ENCODE peak calls at places on chromosomes 1 and 21, in five cellular contexts. D, S, Q, C and O are unnamed samples.

GRCh38 chr1:164950453-164951052 is 391.6 kb downstream of the PBX1 start:
- DNase-seq in D (no peak), S (no peak), Q (peak; percentile 60), C (no peak), O (no peak)

GRCh38 chr1:157233131-157233530 is 94.9 kb upstream of the ETV3 start:
- DNase-seq in D (no peak), S (no peak), Q (no peak), C (no peak), O (no peak)

GRCh38 chr1:155975375-155976061 is 2.8 kb downstream of the ARHGEF2 start:
- DNase-seq in D (no peak), S (no peak), Q (no peak), C (no peak), O (no peak)

GRCh38 chr1:154349121-154349520 is 23.8 kb downstream of the ATP8B2 start:
- DNase-seq in D (no peak), S (no peak), Q (no peak), C (no peak), O (no peak)

GRCh38 chr1:160814856-160815255 is 18.9 kb downstream of the LY9 start:
- DNase-seq in D (no peak), S (no peak), Q (no peak), C (no peak), O (no peak)

GRCh38 chr1:202861420-202862121 is 27.4 kb downstream of the RABIF start:
- DNase-seq in D (peak; percentile 87), S (peak; percentile 89), Q (peak; percentile 98), C (peak; percentile 86), O (peak; percentile 86)

GRCh38 chr1:170545476-170545875 is 13.5 kb downstream of the GORAB start:
- DNase-seq in D (peak; percentile 69), S (peak; percentile 93), Q (no peak), C (peak; percentile 79), O (peak; percentile 79)

GRCh38 chr1:159957824-159958268 is 3.8 kb upstream of the SLAMF9 start:
- DNase-seq in D (no peak), S (no peak), Q (no peak), C (no peak), O (no peak)

GRCh38 chr1:17648457-17649145 is 106.5 kb upstream of the ACTL8 start:
- DNase-seq in D (no peak), S (no peak), Q (no peak), C (peak; percentile 44), O (no peak)

GRCh38 chr21:25571726-25572121 is 35.6 kb downstream of the MRPL39 start:
- DNase-seq in D (no peak), S (no peak), Q (no peak), C (no peak), O (no peak)

GRCh38 chr1:167251482-167251881 is 30.8 kb downstream of the POU2F1 start:
- DNase-seq in D (no peak), S (no peak), Q (no peak), C (no peak), O (no peak)

GRCh38 chr21:28256420-28256831 is 736.3 kb downstream of the LTN1 start:
- DNase-seq in D (no peak), S (peak; percentile 65), Q (peak; percentile 69), C (no peak), O (peak; percentile 51)

GRCh38 chr1:2482588-2482987 is 6.5 kb downstream of the PLCH2 start:
- DNase-seq in D (no peak), S (no peak), Q (peak; percentile 55), C (no peak), O (no peak)

GRCh38 chr1:18108313-18109057 is 887 bp downstream of the IGSF21 start:
- DNase-seq in D (no peak), S (no peak), Q (no peak), C (no peak), O (no peak)

GRCh38 chr1:197268012-197268411 is at the start of gene CRB1:
- DNase-seq in D (no peak), S (no peak), Q (peak; percentile 14), C (no peak), O (peak; percentile 7)

GRCh38 chr1:168732736-168733135 is 3.7 kb upstream of the DPT start:
- DNase-seq in D (no peak), S (no peak), Q (no peak), C (no peak), O (no peak)

GRCh38 chr1:165661691-165662090 is 30.7 kb downstream of the MGST3 start:
- DNase-seq in D (no peak), S (no peak), Q (no peak), C (no peak), O (no peak)

GRCh38 chr1:110083453-110084225 is 13.2 kb upstream of the ALX3 start:
- DNase-seq in D (no peak), S (no peak), Q (no peak), C (no peak), O (no peak)

GRCh38 chr1:6989506-6990159 is 204.4 kb downstream of the CAMTA1 start:
- DNase-seq in D (no peak), S (no peak), Q (no peak), C (no peak), O (no peak)

GRCh38 chr1:154696460-154696859 is 88.5 kb upstream of the ADAR start:
- DNase-seq in D (no peak), S (no peak), Q (no peak), C (no peak), O (no peak)

GRCh38 chr1:29849038-29849750 is 612.9 kb downstream of the PTPRU start:
- DNase-seq in D (peak; percentile 44), S (peak; percentile 24), Q (peak; percentile 36), C (peak; percentile 10), O (peak; percentile 40)

GRCh38 chr1:7117599-7118281 is 332.5 kb downstream of the CAMTA1 start:
- DNase-seq in D (peak; percentile 55), S (peak; percentile 70), Q (peak; percentile 74), C (peak; percentile 96), O (peak; percentile 92)

GRCh38 chr1:24850353-24850905 is 79.6 kb downstream of the RUNX3 start:
- DNase-seq in D (peak; percentile 74), S (peak; percentile 39), Q (no peak), C (peak; percentile 26), O (peak; percentile 50)

GRCh38 chr1:150151291-150152181 is 1.8 kb downstream of the PLEKHO1 start:
- DNase-seq in D (no peak), S (no peak), Q (no peak), C (no peak), O (no peak)

GRCh38 chr1:1893291-1893985 is 2.6 kb upstream of the GNB1 start:
- DNase-seq in D (no peak), S (no peak), Q (no peak), C (no peak), O (no peak)

GRCh38 chr1:196393742-196394141 is 214.5 kb downstream of the KCNT2 start:
- DNase-seq in D (peak; percentile 79), S (peak; percentile 30), Q (no peak), C (peak; percentile 72), O (peak; percentile 87)

GRCh38 chr1:1273535-1274298 is at the start of gene UBE2J2:
- DNase-seq in D (peak; percentile 94), S (peak; percentile 94), Q (peak; percentile 95), C (peak; percentile 91), O (peak; percentile 95)

GRCh38 chr21:36246080-36246631 is 73.8 kb upstream of the MORC3 start:
- DNase-seq in D (no peak), S (no peak), Q (no peak), C (no peak), O (peak; percentile 19)

GRCh38 chr1:5513891-5514515 is 478.2 kb downstream of the NPHP4 start:
- DNase-seq in D (no peak), S (no peak), Q (no peak), C (no peak), O (peak; percentile 1)

GRCh38 chr1:243814718-243815117 is 35.3 kb downstream of the AKT3 start:
- DNase-seq in D (no peak), S (no peak), Q (no peak), C (no peak), O (no peak)

GRCh38 chr1:2375246-2375922 is 16.0 kb downstream of the MORN1 start:
- DNase-seq in D (no peak), S (no peak), Q (no peak), C (no peak), O (no peak)

GRCh38 chr1:218674280-218674773 is 329.2 kb downstream of the TGFB2 start:
- DNase-seq in D (peak; percentile 90), S (peak; percentile 73), Q (peak; percentile 91), C (peak; percentile 94), O (peak; percentile 98)
- H3K4me3 ChIP-seq in D (no peak overlapping the region), S (no peak overlapping the region), Q (no peak overlapping the region), C (no peak overlapping the region), O (no peak overlapping the region)

GRCh38 chr1:42476605-42477004 is 13.5 kb downstream of the CCDC30 start:
- DNase-seq in D (no peak), S (no peak), Q (no peak), C (no peak), O (no peak)

GRCh38 chr1:42482635-42483153 is 19.6 kb downstream of the CCDC30 start:
- DNase-seq in D (no peak), S (peak; percentile 4), Q (no peak), C (peak; percentile 33), O (no peak)

GRCh38 chr1:42480921-42481320 is 17.8 kb downstream of the CCDC30 start:
- DNase-seq in D (no peak), S (no peak), Q (no peak), C (no peak), O (no peak)

GRCh38 chr1:42477775-42478174 is 14.7 kb downstream of the CCDC30 start:
- DNase-seq in D (no peak), S (no peak), Q (no peak), C (no peak), O (no peak)

GRCh38 chr1:42479621-42480020 is 16.5 kb downstream of the CCDC30 start:
- DNase-seq in D (peak; percentile 8), S (no peak), Q (no peak), C (no peak), O (peak; percentile 17)
- TF ChIP-seq CTCF in D (no peak), S (no peak), Q (peak; percentile 7), C (peak; percentile 17), O (peak; percentile 17)

DNA sequence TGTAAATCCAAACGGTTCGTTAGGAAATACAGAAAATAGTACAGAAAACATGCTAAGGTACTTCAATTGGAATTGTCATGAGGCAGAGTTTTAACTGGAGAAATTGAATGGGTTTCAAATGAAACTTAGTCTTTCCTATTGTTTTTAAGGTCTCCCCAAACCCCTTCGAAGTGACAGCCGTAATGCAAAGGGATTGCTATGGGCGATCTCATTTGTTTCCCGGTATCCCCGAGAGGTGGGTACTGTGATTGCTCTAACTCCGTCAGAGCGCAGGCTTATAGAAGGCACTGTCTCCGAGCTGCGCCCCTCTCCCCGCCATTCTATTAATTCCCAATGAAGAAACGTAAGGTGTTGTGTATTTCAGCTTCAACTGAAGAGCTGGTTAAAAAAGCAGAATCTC is 22.0 kb upstream of the RNF187 start:
- DNase-seq in D (no peak), S (no peak), Q (no peak), C (no peak), O (no peak)
- H3K4me3 ChIP-seq in D (peak overlapping the region; percentile 52), S (peak overlapping the region; percentile 51), Q (peak overlapping the region; percentile 39), C (peak overlapping the region; percentile 49), O (peak overlapping the region; percentile 51)

GRCh38 chr1:27959792-27960603 is at the start of gene XKR8:
- DNase-seq in D (peak; percentile 72), S (peak; percentile 73), Q (peak; percentile 79), C (peak; percentile 71), O (peak; percentile 60)
- TF ChIP-seq CTCF in D (peak; percentile 16), S (peak; percentile 47), Q (peak; percentile 47), C (peak; percentile 44), O (peak; percentile 35)